ENCODE peak calls at places on chromosomes 7 and 10, in five cellular contexts. S is HEK293T, N is K562, G is HepG2, M is SK-N-SH. Y is an unnamed sample.
A peak's percentile ranks its signal among the peaks of the same experiment; 100 is the strongest.

GRCh38 chr7:156515911-156516790 is 124.4 kb upstream of the RNF32 start:
- DNase-seq in N (no peak), M (no peak), S (no peak), G (peak; percentile 98), Y (no peak)

GRCh38 chr10:68526634-68527132 is 640 bp downstream of the SLC25A16 start:
- DNase-seq in S (no peak), N (no peak), G (peak; percentile 56), M (no peak), Y (no peak)

GRCh38 chr10:90871279-90871760 is 454 bp upstream of the RPP30 start:
- DNase-seq in S (peak; percentile 64), M (peak; percentile 72), N (peak; percentile 71), G (peak; percentile 64), Y (peak; percentile 17)

GRCh38 chr10:17847586-17848296 is 38.6 kb downstream of the MRC1 start:
- DNase-seq in M (peak; percentile 32), S (peak; percentile 15), N (peak; percentile 14), G (no peak), Y (no peak)

GRCh38 chr10:30070001-30070759 is 10.8 kb upstream of the JCAD start:
- DNase-seq in S (no peak), M (peak; percentile 67), N (peak; percentile 40), G (peak; percentile 70), Y (no peak)

GRCh38 chr10:1102392-1102791 is 46.2 kb downstream of the WDR37 start:
- DNase-seq in M (no peak), S (no peak), G (no peak), N (no peak), Y (no peak)

GRCh38 chr7:155533120-155533826 is 13.1 kb downstream of the CNPY1 start:
- DNase-seq in N (no peak), G (no peak), M (peak; percentile 62), S (peak; percentile 47), Y (no peak)

GRCh38 chr7:28855538-28856217 is 102.5 kb downstream of the TRIL start:
- DNase-seq in S (no peak), N (no peak), G (peak; percentile 70), M (no peak), Y (no peak)

GRCh38 chr10:72309290-72310240 is 35.8 kb downstream of the DDIT4 start:
- DNase-seq in G (no peak), M (no peak), N (no peak), S (no peak), Y (no peak)

GRCh38 chr7:138350701-138351357 is 109.2 kb upstream of the TRIM24 start:
- DNase-seq in S (no peak), M (no peak), G (no peak), N (no peak), Y (no peak)

GRCh38 chr7:22156205-22156604 is 200.7 kb downstream of the RAPGEF5 start:
- DNase-seq in S (no peak), G (no peak), N (peak; percentile 7), M (no peak), Y (no peak)

GRCh38 chr10:127977368-127978009 is 70.6 kb downstream of the PTPRE start:
- DNase-seq in M (peak; percentile 72), S (no peak), N (no peak), G (no peak), Y (no peak)

GRCh38 chr10:77279207-77279606 is 358.4 kb downstream of the KCNMA1 start:
- DNase-seq in M (no peak), S (no peak), G (no peak), N (no peak), Y (peak; percentile 62)

GRCh38 chr7:109003742-109004141 is 434.1 kb downstream of the DNAJB9 start:
- DNase-seq in G (no peak), S (no peak), N (no peak), M (no peak), Y (no peak)

GRCh38 chr10:126842356-126842755 is 62.9 kb upstream of the DOCK1 start:
- DNase-seq in S (no peak), N (no peak), G (no peak), M (no peak), Y (no peak)

GRCh38 chr7:116736927-116737715 is 65.1 kb downstream of the MET start:
- DNase-seq in M (no peak), S (no peak), N (no peak), G (peak; percentile 58), Y (no peak)

GRCh38 chr7:44793919-44794715 is 2.4 kb upstream of the PPIA start:
- DNase-seq in N (no peak), M (no peak), G (peak; percentile 63), S (no peak), Y (no peak)

GRCh38 chr10:15254808-15255655 is 86.5 kb upstream of the NMT2 start:
- DNase-seq in G (no peak), S (no peak), M (no peak), N (no peak), Y (no peak)

GRCh38 chr10:61796785-61797184 is 104.7 kb upstream of the ARID5B start:
- DNase-seq in N (no peak), S (no peak), M (no peak), G (no peak), Y (no peak)

GRCh38 chr7:74306737-74307469 is 17.7 kb downstream of the CLIP2 start:
- DNase-seq in N (peak; percentile 72), M (peak; percentile 64), G (no peak), S (no peak), Y (no peak)

GRCh38 chr7:1557006-1557405 is 1.0 kb upstream of the TMEM184A start:
- DNase-seq in S (no peak), G (no peak), N (no peak), M (peak; percentile 49), Y (no peak)

GRCh38 chr10:60803433-60803832 is 25.2 kb downstream of the CDK1 start:
- DNase-seq in S (no peak), N (no peak), G (no peak), M (no peak), Y (no peak)

GRCh38 chr7:38539477-38540081 is 91.6 kb downstream of the AMPH start:
- DNase-seq in S (no peak), N (no peak), M (no peak), G (no peak), Y (no peak)

GRCh38 chr7:7641129-7641663 is 644 bp downstream of the UMAD1 start:
- DNase-seq in N (no peak), M (peak; percentile 46), S (peak; percentile 15), G (peak; percentile 20), Y (no peak)

GRCh38 chr10:26556756-26557640 is 118.9 kb downstream of the APBB1IP start:
- DNase-seq in S (peak; percentile 65), M (peak; percentile 61), G (peak; percentile 34), N (peak; percentile 24), Y (no peak)

GRCh38 chr7:91047636-91048035 is 216.6 kb upstream of the FZD1 start:
- DNase-seq in S (no peak), M (no peak), N (no peak), G (no peak), Y (no peak)

GRCh38 chr7:2515424-2516193 is 4.0 kb upstream of the LFNG start:
- DNase-seq in N (no peak), S (no peak), G (no peak), M (no peak), Y (no peak)

GRCh38 chr7:105776068-105776790 is 100.2 kb downstream of the ATXN7L1 start:
- DNase-seq in G (peak; percentile 90), M (no peak), S (no peak), N (peak; percentile 41), Y (no peak)

GRCh38 chr10:104099941-104100340 is 14.3 kb upstream of the COL17A1 start:
- DNase-seq in G (no peak), S (no peak), N (no peak), M (no peak), Y (no peak)

GRCh38 chr10:30701471-30702173 is 72.1 kb upstream of the LYZL2 start:
- DNase-seq in N (no peak), G (no peak), S (no peak), M (peak; percentile 48), Y (peak; percentile 87)

DNA sequence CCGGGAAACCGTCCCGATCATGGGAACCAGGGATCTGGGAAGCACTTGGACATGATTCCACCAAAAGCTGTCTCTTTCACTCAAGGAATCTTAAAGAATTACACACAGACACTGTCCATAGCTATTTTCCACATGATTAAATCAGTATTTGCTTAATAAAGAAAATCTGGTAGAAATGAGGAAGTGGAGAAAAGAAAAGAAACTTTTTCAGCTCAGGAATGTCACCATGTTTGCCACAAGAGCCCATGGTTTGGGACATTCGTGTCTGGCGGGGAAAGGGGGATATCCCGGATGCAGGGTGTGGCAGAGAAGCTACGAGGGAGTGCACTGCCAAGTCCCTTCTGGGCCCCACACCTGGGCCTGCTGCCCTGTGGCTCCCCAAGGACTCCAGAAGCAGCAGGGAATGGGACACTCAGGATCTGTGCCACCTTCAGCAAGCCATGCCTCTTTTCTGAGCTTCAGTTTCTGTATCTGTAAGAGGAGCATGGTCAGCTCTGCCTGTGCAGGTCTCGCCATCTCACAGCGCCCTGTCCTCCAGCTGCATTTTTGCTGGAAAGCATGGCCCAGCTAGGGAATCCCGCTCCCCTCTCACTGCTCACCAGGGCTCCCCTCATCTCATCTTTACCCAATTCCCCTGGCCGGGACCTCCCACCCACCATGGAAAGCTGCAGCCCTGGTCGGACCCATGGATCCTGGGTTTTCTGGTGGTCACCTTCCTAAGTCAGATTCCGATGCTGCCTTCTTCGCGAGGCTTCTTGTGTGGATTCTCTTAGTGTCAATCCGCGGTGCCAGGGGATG is 225.2 kb upstream of the GRB10 start:
- DNase-seq in M (no peak), G (no peak), S (no peak), N (no peak), Y (no peak)
- TF ChIP-seq FOXM1 in M (no peak), G (no peak), S (no peak), N (no peak), Y (no peak)

GRCh38 chr7:101696-102376 is 90.5 kb upstream of the FAM20C start:
- DNase-seq in M (no peak), N (no peak), G (no peak), S (no peak), Y (no peak)
- TF ChIP-seq FOXM1 in M (no peak), N (no peak), G (no peak), S (no peak), Y (no peak)

GRCh38 chr10:124278356-124278755 is 140.4 kb downstream of the OAT start:
- DNase-seq in G (no peak), S (no peak), N (no peak), M (no peak), Y (no peak)
- TF ChIP-seq FOXM1 in G (no peak), S (no peak), N (no peak), M (no peak), Y (no peak)

GRCh38 chr7:104553074-104553473 is 224.7 kb downstream of the LHFPL3 start:
- DNase-seq in G (no peak), N (no peak), M (no peak), S (no peak), Y (no peak)
- TF ChIP-seq FOXM1 in G (no peak), N (no peak), M (no peak), S (no peak), Y (no peak)

DNA sequence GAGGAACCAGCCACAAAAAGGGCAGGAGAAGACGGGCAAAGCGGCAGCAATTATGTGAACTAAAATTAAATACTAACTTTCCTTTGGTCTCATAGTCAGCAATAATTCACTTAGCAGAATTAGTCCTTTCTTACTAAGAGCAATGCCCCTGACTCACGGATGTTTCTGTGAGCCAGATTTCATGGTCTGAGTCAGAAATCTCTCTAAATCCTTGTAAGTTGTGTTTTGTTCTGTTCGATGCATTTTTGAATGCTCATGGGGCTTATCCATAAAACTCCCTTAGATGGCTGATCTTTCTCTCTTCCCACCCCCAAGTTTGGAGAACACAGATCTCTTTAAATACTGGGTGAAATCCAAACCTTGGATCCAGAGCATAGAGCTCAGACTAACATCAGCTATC is 120.2 kb upstream of the RAB11FIP2 start:
- DNase-seq in G (no peak), N (no peak), S (no peak), M (no peak), Y (no peak)
- TF ChIP-seq FOXM1 in G (no peak), N (no peak), S (no peak), M (no peak), Y (no peak)

GRCh38 chr10:78749200-78749599 is 319.6 kb upstream of the ZMIZ1 start:
- DNase-seq in G (no peak), M (no peak), N (no peak), S (no peak), Y (no peak)
- TF ChIP-seq FOXM1 in G (no peak), M (no peak), N (no peak), S (no peak), Y (no peak)